ENCODE peak calls at places on chromosomes 7 and 10, in eight cellular contexts. One of them, this sample, is unnamed.

GRCh38 chr7:113008755-113009154 is 77.9 kb downstream of the GPR85 start:
- DNase-seq in colonic mucosa: no peak
- DNase-seq in HCT116: no peak
- DNase-seq in stomach: no peak
- DNase-seq in CD8-positive, alpha-beta T cell: no peak
- DNase-seq in tibial nerve: no peak
- DNase-seq in mammary epithelial cell: no peak
- DNase-seq in CD8-positive, alpha-beta memory T cell: no peak
- DNase-seq in this sample: no peak

GRCh38 chr10:86043236-86043635 is 323.4 kb downstream of the GRID1 start:
- DNase-seq in colonic mucosa: no peak
- DNase-seq in HCT116: no peak
- DNase-seq in stomach: no peak
- DNase-seq in CD8-positive, alpha-beta T cell: no peak
- DNase-seq in tibial nerve: no peak
- DNase-seq in mammary epithelial cell: no peak
- DNase-seq in CD8-positive, alpha-beta memory T cell: no peak
- DNase-seq in this sample: peak; percentile 45

GRCh38 chr7:144812379-144813283 is 23.2 kb downstream of the TPK1 start:
- DNase-seq in colonic mucosa: no peak
- DNase-seq in HCT116: no peak
- DNase-seq in stomach: no peak
- DNase-seq in CD8-positive, alpha-beta T cell: peak; percentile 42
- DNase-seq in tibial nerve: no peak
- DNase-seq in mammary epithelial cell: no peak
- DNase-seq in CD8-positive, alpha-beta memory T cell: peak; percentile 55
- DNase-seq in this sample: no peak

GRCh38 chr10:22684707-22685106 is 29.7 kb downstream of the PIP4K2A start:
- DNase-seq in colonic mucosa: no peak
- DNase-seq in HCT116: no peak
- DNase-seq in stomach: no peak
- DNase-seq in CD8-positive, alpha-beta T cell: no peak
- DNase-seq in tibial nerve: no peak
- DNase-seq in mammary epithelial cell: no peak
- DNase-seq in CD8-positive, alpha-beta memory T cell: no peak
- DNase-seq in this sample: no peak

GRCh38 chr7:7923818-7924217 is 44.8 kb upstream of the GLCCI1 start:
- DNase-seq in colonic mucosa: no peak
- DNase-seq in HCT116: no peak
- DNase-seq in stomach: no peak
- DNase-seq in CD8-positive, alpha-beta T cell: no peak
- DNase-seq in tibial nerve: no peak
- DNase-seq in mammary epithelial cell: no peak
- DNase-seq in CD8-positive, alpha-beta memory T cell: no peak
- DNase-seq in this sample: no peak

GRCh38 chr7:25580156-25580555 is 351.9 kb upstream of the NPVF start:
- DNase-seq in colonic mucosa: peak; percentile 35
- DNase-seq in HCT116: no peak
- DNase-seq in stomach: no peak
- DNase-seq in CD8-positive, alpha-beta T cell: no peak
- DNase-seq in tibial nerve: no peak
- DNase-seq in mammary epithelial cell: no peak
- DNase-seq in CD8-positive, alpha-beta memory T cell: no peak
- DNase-seq in this sample: no peak

GRCh38 chr10:3975016-3975415 is 190.0 kb upstream of the KLF6 start:
- DNase-seq in colonic mucosa: no peak
- DNase-seq in HCT116: no peak
- DNase-seq in stomach: no peak
- DNase-seq in CD8-positive, alpha-beta T cell: no peak
- DNase-seq in tibial nerve: no peak
- DNase-seq in mammary epithelial cell: no peak
- DNase-seq in CD8-positive, alpha-beta memory T cell: peak; percentile 41
- DNase-seq in this sample: no peak

GRCh38 chr7:116571552-116571951 is 46.7 kb downstream of the CAV1 start:
- DNase-seq in colonic mucosa: no peak
- DNase-seq in HCT116: no peak
- DNase-seq in stomach: no peak
- DNase-seq in CD8-positive, alpha-beta T cell: no peak
- DNase-seq in tibial nerve: no peak
- DNase-seq in mammary epithelial cell: peak; percentile 74
- DNase-seq in CD8-positive, alpha-beta memory T cell: no peak
- DNase-seq in this sample: peak; percentile 66

GRCh38 chr7:83546586-83546985 is 102.4 kb downstream of the SEMA3E start:
- DNase-seq in colonic mucosa: no peak
- DNase-seq in HCT116: no peak
- DNase-seq in stomach: no peak
- DNase-seq in CD8-positive, alpha-beta T cell: no peak
- DNase-seq in tibial nerve: no peak
- DNase-seq in mammary epithelial cell: peak; percentile 61
- DNase-seq in CD8-positive, alpha-beta memory T cell: no peak
- DNase-seq in this sample: peak; percentile 76

GRCh38 chr10:106308284-106308683 is 856.2 kb downstream of the SORCS1 start:
- DNase-seq in colonic mucosa: no peak
- DNase-seq in HCT116: no peak
- DNase-seq in stomach: no peak
- DNase-seq in CD8-positive, alpha-beta T cell: no peak
- DNase-seq in tibial nerve: no peak
- DNase-seq in mammary epithelial cell: no peak
- DNase-seq in CD8-positive, alpha-beta memory T cell: no peak
- DNase-seq in this sample: no peak

GRCh38 chr7:232571-233455 is 40.4 kb downstream of the FAM20C start:
- DNase-seq in colonic mucosa: no peak
- DNase-seq in HCT116: no peak
- DNase-seq in stomach: no peak
- DNase-seq in CD8-positive, alpha-beta T cell: no peak
- DNase-seq in tibial nerve: no peak
- DNase-seq in mammary epithelial cell: no peak
- DNase-seq in CD8-positive, alpha-beta memory T cell: no peak
- DNase-seq in this sample: no peak
- H3K27ac ChIP-seq in colonic mucosa: peak overlapping the region; percentile 82
- H3K27ac ChIP-seq in HCT116: no peak overlapping the region
- H3K27ac ChIP-seq in stomach: peak overlapping the region; percentile 95
- H3K27ac ChIP-seq in CD8-positive, alpha-beta T cell: no peak overlapping the region
- H3K27ac ChIP-seq in tibial nerve: peak overlapping the region; percentile 90
- H3K27ac ChIP-seq in mammary epithelial cell: no peak overlapping the region
- H3K27ac ChIP-seq in CD8-positive, alpha-beta memory T cell: no peak overlapping the region
- H3K27ac ChIP-seq in this sample: no peak overlapping the region

GRCh38 chr10:60937022-60937421 is 7.0 kb downstream of the RHOBTB1 start:
- DNase-seq in colonic mucosa: peak; percentile 31
- DNase-seq in HCT116: no peak
- DNase-seq in stomach: no peak
- DNase-seq in CD8-positive, alpha-beta T cell: no peak
- DNase-seq in tibial nerve: no peak
- DNase-seq in mammary epithelial cell: no peak
- DNase-seq in CD8-positive, alpha-beta memory T cell: no peak
- DNase-seq in this sample: no peak
- H3K27ac ChIP-seq in colonic mucosa: no peak overlapping the region
- H3K27ac ChIP-seq in HCT116: no peak overlapping the region
- H3K27ac ChIP-seq in stomach: no peak overlapping the region
- H3K27ac ChIP-seq in CD8-positive, alpha-beta T cell: no peak overlapping the region
- H3K27ac ChIP-seq in tibial nerve: no peak overlapping the region
- H3K27ac ChIP-seq in mammary epithelial cell: no peak overlapping the region
- H3K27ac ChIP-seq in CD8-positive, alpha-beta memory T cell: no peak overlapping the region
- H3K27ac ChIP-seq in this sample: no peak overlapping the region

GRCh38 chr7:128029405-128029995 is 1.7 kb downstream of the LRRC4 start:
- DNase-seq in colonic mucosa: no peak
- DNase-seq in HCT116: no peak
- DNase-seq in stomach: no peak
- DNase-seq in CD8-positive, alpha-beta T cell: no peak
- DNase-seq in tibial nerve: no peak
- DNase-seq in mammary epithelial cell: no peak
- DNase-seq in CD8-positive, alpha-beta memory T cell: no peak
- DNase-seq in this sample: no peak

GRCh38 chr7:128025380-128025779 is 5.9 kb downstream of the LRRC4 start:
- DNase-seq in colonic mucosa: no peak
- DNase-seq in HCT116: no peak
- DNase-seq in stomach: no peak
- DNase-seq in CD8-positive, alpha-beta T cell: no peak
- DNase-seq in tibial nerve: no peak
- DNase-seq in mammary epithelial cell: no peak
- DNase-seq in CD8-positive, alpha-beta memory T cell: no peak
- DNase-seq in this sample: no peak

GRCh38 chr7:128030263-128030998 is 806 bp downstream of the LRRC4 start:
- DNase-seq in colonic mucosa: no peak
- DNase-seq in HCT116: no peak
- DNase-seq in stomach: no peak
- DNase-seq in CD8-positive, alpha-beta T cell: no peak
- DNase-seq in tibial nerve: no peak
- DNase-seq in mammary epithelial cell: no peak
- DNase-seq in CD8-positive, alpha-beta memory T cell: no peak
- DNase-seq in this sample: no peak

GRCh38 chr7:128026551-128026950 is 4.7 kb downstream of the LRRC4 start:
- DNase-seq in colonic mucosa: no peak
- DNase-seq in HCT116: no peak
- DNase-seq in stomach: no peak
- DNase-seq in CD8-positive, alpha-beta T cell: no peak
- DNase-seq in tibial nerve: no peak
- DNase-seq in mammary epithelial cell: no peak
- DNase-seq in CD8-positive, alpha-beta memory T cell: no peak
- DNase-seq in this sample: no peak

DNA sequence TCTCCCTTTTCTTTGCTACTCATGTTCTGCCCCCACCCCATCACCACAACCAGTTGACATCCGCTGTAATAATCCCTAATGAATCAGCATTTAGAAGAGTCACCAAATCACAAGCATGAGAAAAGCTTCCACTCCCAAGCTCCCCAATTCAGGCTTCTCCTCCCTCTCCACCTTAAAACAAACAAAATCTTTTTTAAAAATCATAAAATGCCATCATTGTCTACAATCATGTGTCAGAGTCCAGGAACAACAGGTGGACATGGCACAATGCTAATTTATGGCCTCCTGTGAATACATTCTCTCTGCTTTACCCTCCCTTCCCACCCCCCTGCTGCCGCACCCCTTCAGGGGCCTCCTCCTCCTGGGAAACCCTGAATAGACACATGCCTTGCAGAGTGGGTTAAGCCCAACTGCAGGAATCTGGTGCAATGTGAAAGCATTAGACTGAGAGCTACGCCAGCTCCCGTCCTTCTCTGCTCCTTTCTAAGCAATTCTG is 3.7 kb downstream of the LRRC4 start:
- DNase-seq in colonic mucosa: peak; percentile 35
- DNase-seq in HCT116: no peak
- DNase-seq in stomach: no peak
- DNase-seq in CD8-positive, alpha-beta T cell: no peak
- DNase-seq in tibial nerve: no peak
- DNase-seq in mammary epithelial cell: no peak
- DNase-seq in CD8-positive, alpha-beta memory T cell: no peak
- DNase-seq in this sample: no peak
- H3K27ac ChIP-seq in colonic mucosa: no peak overlapping the region
- H3K27ac ChIP-seq in HCT116: no peak overlapping the region
- H3K27ac ChIP-seq in stomach: no peak overlapping the region
- H3K27ac ChIP-seq in CD8-positive, alpha-beta T cell: no peak overlapping the region
- H3K27ac ChIP-seq in tibial nerve: peak overlapping the region; percentile 38
- H3K27ac ChIP-seq in mammary epithelial cell: no peak overlapping the region
- H3K27ac ChIP-seq in CD8-positive, alpha-beta memory T cell: no peak overlapping the region
- H3K27ac ChIP-seq in this sample: no peak overlapping the region

GRCh38 chr7:1450431-1450830 is 8.8 kb downstream of the MICALL2 start:
- DNase-seq in colonic mucosa: no peak
- DNase-seq in HCT116: no peak
- DNase-seq in stomach: no peak
- DNase-seq in CD8-positive, alpha-beta T cell: no peak
- DNase-seq in tibial nerve: no peak
- DNase-seq in mammary epithelial cell: no peak
- DNase-seq in CD8-positive, alpha-beta memory T cell: no peak
- DNase-seq in this sample: no peak
- H3K27ac ChIP-seq in colonic mucosa: no peak overlapping the region
- H3K27ac ChIP-seq in HCT116: no peak overlapping the region
- H3K27ac ChIP-seq in stomach: no peak overlapping the region
- H3K27ac ChIP-seq in CD8-positive, alpha-beta T cell: no peak overlapping the region
- H3K27ac ChIP-seq in tibial nerve: peak overlapping the region; percentile 83
- H3K27ac ChIP-seq in mammary epithelial cell: no peak overlapping the region
- H3K27ac ChIP-seq in CD8-positive, alpha-beta memory T cell: no peak overlapping the region
- H3K27ac ChIP-seq in this sample: no peak overlapping the region

GRCh38 chr10:120539076-120539475 is 82.0 kb downstream of the PLPP4 start:
- DNase-seq in colonic mucosa: no peak
- DNase-seq in HCT116: no peak
- DNase-seq in stomach: no peak
- DNase-seq in CD8-positive, alpha-beta T cell: no peak
- DNase-seq in tibial nerve: no peak
- DNase-seq in mammary epithelial cell: no peak
- DNase-seq in CD8-positive, alpha-beta memory T cell: no peak
- DNase-seq in this sample: no peak
- H3K27ac ChIP-seq in colonic mucosa: no peak overlapping the region
- H3K27ac ChIP-seq in HCT116: no peak overlapping the region
- H3K27ac ChIP-seq in stomach: no peak overlapping the region
- H3K27ac ChIP-seq in CD8-positive, alpha-beta T cell: no peak overlapping the region
- H3K27ac ChIP-seq in tibial nerve: no peak overlapping the region
- H3K27ac ChIP-seq in mammary epithelial cell: no peak overlapping the region
- H3K27ac ChIP-seq in CD8-positive, alpha-beta memory T cell: no peak overlapping the region
- H3K27ac ChIP-seq in this sample: no peak overlapping the region

GRCh38 chr7:2114926-2115738 is 117.6 kb downstream of the MAD1L1 start:
- DNase-seq in colonic mucosa: no peak
- DNase-seq in HCT116: no peak
- DNase-seq in stomach: no peak
- DNase-seq in CD8-positive, alpha-beta T cell: no peak
- DNase-seq in tibial nerve: no peak
- DNase-seq in mammary epithelial cell: no peak
- DNase-seq in CD8-positive, alpha-beta memory T cell: no peak
- DNase-seq in this sample: no peak
- H3K27ac ChIP-seq in colonic mucosa: no peak overlapping the region
- H3K27ac ChIP-seq in HCT116: peak overlapping the region; percentile 96
- H3K27ac ChIP-seq in stomach: no peak overlapping the region
- H3K27ac ChIP-seq in CD8-positive, alpha-beta T cell: no peak overlapping the region
- H3K27ac ChIP-seq in tibial nerve: no peak overlapping the region
- H3K27ac ChIP-seq in mammary epithelial cell: no peak overlapping the region
- H3K27ac ChIP-seq in CD8-positive, alpha-beta memory T cell: no peak overlapping the region
- H3K27ac ChIP-seq in this sample: no peak overlapping the region

DNA sequence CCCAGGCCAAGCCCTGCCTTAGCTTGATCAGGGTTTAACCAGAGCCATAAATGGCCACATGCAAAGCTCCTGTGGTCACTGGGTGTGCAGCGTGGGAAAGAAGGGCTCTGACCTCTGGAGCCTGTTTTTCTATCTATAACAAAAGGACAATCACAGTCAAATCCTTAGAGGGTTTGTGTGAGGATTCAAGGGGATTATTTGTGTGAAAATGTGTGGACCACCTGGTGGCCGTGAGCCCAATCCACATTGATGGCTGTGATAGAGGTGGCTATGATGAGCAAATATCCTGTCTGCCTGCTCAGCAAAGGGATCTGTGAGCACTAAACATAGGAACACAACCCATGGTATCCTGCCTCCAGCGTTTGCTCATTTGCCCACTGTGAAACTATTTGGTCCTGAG is 107.1 kb downstream of the C10orf90 start:
- DNase-seq in colonic mucosa: no peak
- DNase-seq in HCT116: no peak
- DNase-seq in stomach: no peak
- DNase-seq in CD8-positive, alpha-beta T cell: no peak
- DNase-seq in tibial nerve: no peak
- DNase-seq in mammary epithelial cell: no peak
- DNase-seq in CD8-positive, alpha-beta memory T cell: no peak
- DNase-seq in this sample: no peak
- H3K27ac ChIP-seq in colonic mucosa: no peak overlapping the region
- H3K27ac ChIP-seq in HCT116: no peak overlapping the region
- H3K27ac ChIP-seq in stomach: no peak overlapping the region
- H3K27ac ChIP-seq in CD8-positive, alpha-beta T cell: no peak overlapping the region
- H3K27ac ChIP-seq in tibial nerve: no peak overlapping the region
- H3K27ac ChIP-seq in mammary epithelial cell: no peak overlapping the region
- H3K27ac ChIP-seq in CD8-positive, alpha-beta memory T cell: no peak overlapping the region
- H3K27ac ChIP-seq in this sample: no peak overlapping the region

GRCh38 chr10:72800741-72801092 is 92.8 kb upstream of the OIT3 start:
- DNase-seq in colonic mucosa: no peak
- DNase-seq in HCT116: no peak
- DNase-seq in stomach: no peak
- DNase-seq in CD8-positive, alpha-beta T cell: no peak
- DNase-seq in tibial nerve: no peak
- DNase-seq in mammary epithelial cell: no peak
- DNase-seq in CD8-positive, alpha-beta memory T cell: no peak
- DNase-seq in this sample: no peak
- H3K27ac ChIP-seq in colonic mucosa: no peak overlapping the region
- H3K27ac ChIP-seq in HCT116: no peak overlapping the region
- H3K27ac ChIP-seq in stomach: no peak overlapping the region
- H3K27ac ChIP-seq in CD8-positive, alpha-beta T cell: no peak overlapping the region
- H3K27ac ChIP-seq in tibial nerve: no peak overlapping the region
- H3K27ac ChIP-seq in mammary epithelial cell: no peak overlapping the region
- H3K27ac ChIP-seq in CD8-positive, alpha-beta memory T cell: no peak overlapping the region
- H3K27ac ChIP-seq in this sample: no peak overlapping the region